ENCODE peak calls at places on chromosome 13, in four cellular contexts. S is neural progenitor cell, V is thoracic aorta, T is tibial nerve. M is an unnamed sample.
A peak's percentile ranks its signal among the peaks of the same experiment; 100 is the strongest.

GRCh38 chr13:28250542-28250941 is 112.2 kb downstream of the PAN3 start:
- DNase-seq in T (no peak), V (no peak), S (no peak), M (no peak)

GRCh38 chr13:109846185-109846584 is 59.8 kb upstream of the IRS2 start:
- DNase-seq in T (no peak), S (no peak), V (no peak), M (no peak)

GRCh38 chr13:73065665-73066350 is 7.0 kb downstream of the KLF5 start:
- DNase-seq in S (no peak), T (no peak), V (no peak), M (no peak)

GRCh38 chr13:32731576-32731975 is 145.3 kb downstream of the PDS5B start:
- DNase-seq in S (no peak), V (no peak), T (no peak), M (peak; percentile 49)

GRCh38 chr13:24995225-24995804 is 100.6 kb upstream of the PABPC3 start:
- DNase-seq in V (no peak), S (peak; percentile 89), T (peak; percentile 76), M (peak; percentile 91)

GRCh38 chr13:103625194-103625593 is 559.0 kb upstream of the SLC10A2 start:
- DNase-seq in T (no peak), V (no peak), S (no peak), M (no peak)

GRCh38 chr13:38883783-38884182 is 106.8 kb downstream of the STOML3 start:
- DNase-seq in T (no peak), S (peak; percentile 18), V (no peak), M (no peak)

GRCh38 chr13:95275322-95276118 is 25.7 kb downstream of the ABCC4 start:
- DNase-seq in S (no peak), T (no peak), V (no peak), M (peak; percentile 40)

GRCh38 chr13:32594339-32594738 is 8.1 kb downstream of the PDS5B start:
- DNase-seq in S (no peak), V (no peak), T (no peak), M (peak; percentile 44)

GRCh38 chr13:98584668-98585397 is 7.9 kb upstream of the STK24 start:
- DNase-seq in V (no peak), T (no peak), S (no peak), M (no peak)

GRCh38 chr13:98585946-98586345 is 9.0 kb upstream of the STK24 start:
- DNase-seq in T (no peak), V (no peak), S (no peak), M (no peak)

GRCh38 chr13:98582947-98583346 is 6.0 kb upstream of the STK24 start:
- DNase-seq in V (no peak), S (no peak), T (no peak), M (no peak)

GRCh38 chr13:98585398-98585754 is 8.5 kb upstream of the STK24 start:
- DNase-seq in S (no peak), T (no peak), V (no peak), M (no peak)

GRCh38 chr13:98586400-98587144 is 9.7 kb upstream of the STK24 start:
- DNase-seq in T (no peak), S (no peak), V (no peak), M (no peak)
- H3K4me3 ChIP-seq in T (no peak overlapping the region), S (no peak overlapping the region), V (no peak overlapping the region), M (no peak overlapping the region)

GRCh38 chr13:20715340-20715732 is 11.8 kb downstream of the IL17D start:
- DNase-seq in S (no peak), T (no peak), V (no peak), M (no peak)

GRCh38 chr13:20713751-20714150 is 10.3 kb downstream of the IL17D start:
- DNase-seq in V (no peak), T (no peak), S (no peak), M (peak; percentile 52)

GRCh38 chr13:20713014-20713376 is 9.5 kb downstream of the IL17D start:
- DNase-seq in V (no peak), T (no peak), S (peak; percentile 45), M (no peak)

GRCh38 chr13:20714161-20714560 is 10.7 kb downstream of the IL17D start:
- DNase-seq in T (no peak), V (no peak), S (no peak), M (peak; percentile 49)

GRCh38 chr13:20714563-20715339 is 11.3 kb downstream of the IL17D start:
- DNase-seq in T (peak; percentile 74), V (no peak), S (no peak), M (peak; percentile 84)
- H3K4me3 ChIP-seq in T (peak overlapping the region; percentile 21), V (peak overlapping the region; percentile 67), S (no peak overlapping the region), M (no peak overlapping the region)

DNA sequence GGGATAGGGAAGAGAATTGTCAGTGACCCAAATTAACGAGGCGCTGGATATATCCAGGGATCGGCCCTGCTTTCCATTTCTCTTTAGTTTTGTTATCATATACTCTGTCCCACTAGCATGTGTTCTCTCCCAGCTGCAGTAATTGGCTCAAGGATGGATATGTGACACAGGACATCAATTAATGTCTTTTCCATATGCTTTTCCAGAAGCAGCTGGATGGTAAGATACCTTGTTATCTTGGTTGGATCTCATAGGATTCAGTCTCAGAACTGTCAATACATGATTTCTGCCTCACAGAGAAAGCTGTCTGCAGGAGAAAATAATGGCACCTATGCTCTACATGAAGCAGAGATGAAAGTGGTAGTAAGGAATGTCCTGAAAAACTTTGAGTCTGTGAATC is 157.1 kb upstream of the SPRY2 start:
- DNase-seq in T (no peak), V (no peak), S (no peak), M (no peak)
- H3K4me3 ChIP-seq in T (no peak overlapping the region), V (no peak overlapping the region), S (no peak overlapping the region), M (no peak overlapping the region)

GRCh38 chr13:102399791-102400618 is 1.8 kb downstream of the FGF14 start:
- DNase-seq in S (peak; percentile 46), V (no peak), T (no peak), M (no peak)

GRCh38 chr13:102392810-102393209 is 9.0 kb downstream of the FGF14 start:
- DNase-seq in V (no peak), T (no peak), S (no peak), M (no peak)

GRCh38 chr13:102395939-102396338 is 5.9 kb downstream of the FGF14 start:
- DNase-seq in V (no peak), S (no peak), T (no peak), M (no peak)

GRCh38 chr13:102395174-102395573 is 6.7 kb downstream of the FGF14 start:
- DNase-seq in S (no peak), T (no peak), V (no peak), M (no peak)

DNA sequence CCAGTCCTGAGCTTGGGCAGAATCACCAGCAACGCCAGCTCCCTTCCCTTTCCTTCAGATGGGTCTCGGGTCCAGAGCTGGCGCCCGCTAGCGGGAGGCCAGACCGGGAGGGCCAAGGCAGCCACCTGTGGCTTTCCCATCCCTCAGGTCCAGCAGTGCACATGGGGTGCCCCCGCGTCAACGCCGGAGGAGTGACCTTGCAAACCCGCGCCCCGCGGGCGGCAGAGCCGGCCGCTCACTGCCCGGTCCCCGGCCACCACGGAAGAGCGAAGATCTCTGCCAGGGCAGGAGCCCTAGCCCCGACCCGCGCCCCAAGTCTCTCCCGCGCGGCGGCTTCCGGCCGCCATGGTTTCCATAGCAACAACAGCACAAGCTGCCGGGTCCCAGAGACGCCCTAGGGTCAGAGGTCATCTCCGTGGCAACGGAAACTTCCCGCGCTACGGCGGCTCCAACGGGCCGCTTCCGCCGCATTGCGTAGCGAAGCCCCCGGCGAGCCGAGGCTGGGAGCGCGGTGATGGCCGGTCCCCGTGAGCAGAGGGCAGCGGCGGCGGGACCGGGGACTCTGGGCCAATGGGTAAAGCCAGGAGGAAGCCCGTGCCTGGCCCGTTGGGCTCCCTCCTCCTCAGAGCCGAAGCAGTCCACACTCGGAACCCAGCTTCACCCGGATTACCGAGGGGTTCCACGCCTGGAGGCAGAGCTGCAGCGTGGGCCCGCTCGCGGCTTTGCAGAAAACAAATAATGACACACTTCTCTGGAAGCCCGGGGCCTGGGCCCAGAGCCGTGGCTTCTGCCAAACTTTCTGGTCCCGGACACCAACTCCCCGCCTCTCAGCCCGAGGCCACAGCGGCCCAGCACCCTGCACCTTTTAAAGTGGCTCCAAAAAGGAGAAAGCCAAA is 7.4 kb downstream of the FGF14 start:
- DNase-seq in S (peak; percentile 98), V (peak; percentile 66), T (peak; percentile 90), M (peak; percentile 90)
- H3K4me3 ChIP-seq in S (peak overlapping the region; percentile 83), V (peak overlapping the region; percentile 96), T (peak overlapping the region; percentile 87), M (peak overlapping the region; percentile 68)

GRCh38 chr13:83879431-83880171 is 2.7 kb downstream of the SLITRK1 start:
- DNase-seq in T (no peak), S (peak; percentile 43), V (no peak), M (no peak)
- H3K4me3 ChIP-seq in T (peak overlapping the region; percentile 52), S (peak overlapping the region; percentile 65), V (peak overlapping the region; percentile 66), M (peak overlapping the region; percentile 9)

GRCh38 chr13:107721436-107721835 is 493.9 kb downstream of the LIG4 start:
- DNase-seq in V (no peak), S (no peak), T (no peak), M (no peak)
- H3K4me3 ChIP-seq in V (no peak overlapping the region), S (no peak overlapping the region), T (no peak overlapping the region), M (no peak overlapping the region)

GRCh38 chr13:45413826-45414312 is 4.3 kb downstream of the SLC25A30 start:
- DNase-seq in V (no peak), S (no peak), T (no peak), M (no peak)
- H3K4me3 ChIP-seq in V (peak overlapping the region; percentile 72), S (no peak overlapping the region), T (peak overlapping the region; percentile 24), M (no peak overlapping the region)

DNA sequence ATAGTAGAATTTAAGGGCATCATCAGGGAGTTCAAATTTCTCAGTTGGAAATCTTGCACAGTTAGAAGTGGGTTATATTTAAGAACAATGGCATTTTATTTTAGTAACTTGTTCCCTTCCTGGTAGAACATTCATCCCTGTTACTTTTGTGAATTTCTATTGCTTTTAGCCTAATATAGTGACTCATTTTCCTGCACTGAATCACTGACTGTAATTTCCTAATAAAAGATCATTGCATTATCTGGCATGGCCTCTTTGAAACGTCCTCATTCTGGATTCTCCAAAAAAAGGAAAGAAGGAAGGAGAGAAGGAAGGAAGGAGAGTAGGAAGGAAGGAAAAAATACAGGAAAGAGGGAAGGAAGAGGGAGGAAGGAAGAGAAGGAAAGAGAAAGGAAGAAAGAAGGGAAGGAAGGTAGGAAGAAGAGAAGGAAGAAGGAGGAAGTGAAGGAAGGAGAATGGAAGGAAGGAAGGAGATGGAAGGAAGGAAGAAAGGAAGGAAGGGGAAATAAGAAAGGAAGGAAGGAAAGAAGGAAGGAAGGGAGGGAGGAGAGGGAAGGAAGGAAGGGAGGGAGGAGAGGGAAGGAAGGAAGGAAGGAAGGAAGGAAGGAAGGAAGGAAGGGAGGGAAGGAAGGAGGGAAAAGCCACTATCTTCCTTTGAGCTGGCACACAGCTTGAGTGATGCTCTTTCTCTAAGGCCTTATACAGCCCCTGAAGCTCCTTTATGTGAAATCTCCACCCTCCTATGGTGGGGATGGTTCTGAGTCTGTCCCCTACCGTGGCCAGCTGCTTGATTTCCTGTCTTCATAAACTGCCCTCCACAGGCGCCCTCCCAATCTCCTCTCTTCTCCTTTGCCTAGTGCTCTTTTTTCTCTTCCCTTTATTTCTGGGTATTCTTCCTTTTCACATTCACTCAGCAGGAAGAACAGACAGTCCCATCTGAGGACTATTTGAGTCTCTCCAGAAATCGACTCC is 29.8 kb upstream of the TM9SF2 start:
- DNase-seq in V (no peak), S (no peak), T (no peak), M (peak; percentile 71)
- H3K4me3 ChIP-seq in V (no peak overlapping the region), S (no peak overlapping the region), T (no peak overlapping the region), M (no peak overlapping the region)